ENCODE peak calls at places on chromosome 22, in seven cellular contexts. X, F, P, D, I, Z and Q are unnamed samples.
A peak's percentile ranks its signal among the peaks of the same experiment; 100 is the strongest.

GRCh38 chr22:41469218-41469851 is 418 bp downstream of the ACO2 start:
- DNase-seq in X (peak; percentile 9), F (no peak), P (peak; percentile 82), D (no peak), I (peak; percentile 61), Z (no peak), Q (no peak)

GRCh38 chr22:19679476-19680099 is 34.7 kb upstream of the SEPTIN5 start:
- DNase-seq in X (no peak), F (no peak), P (peak; percentile 37), D (no peak), I (no peak), Z (no peak), Q (peak; percentile 24)

GRCh38 chr22:38866399-38867123 is 5.5 kb downstream of the CBX6 start:
- DNase-seq in X (no peak), F (no peak), P (no peak), D (no peak), I (no peak), Z (no peak), Q (no peak)

GRCh38 chr22:20396639-20397038 is 2.7 kb downstream of the ZNF74 start:
- DNase-seq in X (peak; percentile 42), F (peak; percentile 21), P (no peak), D (no peak), I (no peak), Z (no peak), Q (no peak)

GRCh38 chr22:22366478-22366988 is 121.9 kb downstream of the VPREB1 start:
- DNase-seq in X (no peak), F (no peak), P (no peak), D (no peak), I (no peak), Z (no peak), Q (no peak)

GRCh38 chr22:33438273-33438672 is 380.1 kb upstream of the SYN3 start:
- DNase-seq in X (peak; percentile 77), F (peak; percentile 74), P (no peak), D (peak; percentile 36), I (no peak), Z (peak; percentile 88), Q (peak; percentile 58)

GRCh38 chr22:36193171-36193570 is 8.4 kb downstream of the APOL4 start:
- DNase-seq in X (no peak), F (no peak), P (no peak), D (no peak), I (no peak), Z (no peak), Q (no peak)

GRCh38 chr22:19914201-19914943 is 27.2 kb upstream of the COMT start:
- DNase-seq in X (no peak), F (no peak), P (no peak), D (no peak), I (no peak), Z (no peak), Q (no peak)

GRCh38 chr22:25736378-25737011 is 5.5 kb upstream of the MYO18B start:
- DNase-seq in X (no peak), F (no peak), P (no peak), D (no peak), I (no peak), Z (no peak), Q (no peak)

GRCh38 chr22:23270212-23270733 is 90.0 kb downstream of the BCR start:
- DNase-seq in X (peak; percentile 24), F (no peak), P (no peak), D (no peak), I (no peak), Z (no peak), Q (no peak)

GRCh38 chr22:50537765-50538164 is 7.9 kb upstream of the KLHDC7B start:
- DNase-seq in X (no peak), F (no peak), P (no peak), D (no peak), I (no peak), Z (no peak), Q (no peak)

GRCh38 chr22:29710193-29710592 is 9.6 kb upstream of the CABP7 start:
- DNase-seq in X (no peak), F (no peak), P (no peak), D (no peak), I (no peak), Z (no peak), Q (no peak)

GRCh38 chr22:50599816-50600454 is 658 bp upstream of the MAPK8IP2 start:
- DNase-seq in X (peak; percentile 38), F (no peak), P (peak; percentile 51), D (no peak), I (peak; percentile 29), Z (no peak), Q (peak; percentile 47)

GRCh38 chr22:23383491-23384450 is 196.3 kb downstream of the IGLL1 start:
- DNase-seq in X (peak; percentile 17), F (no peak), P (no peak), D (no peak), I (no peak), Z (no peak), Q (no peak)

GRCh38 chr22:35337932-35338331 is 38.2 kb downstream of the TOM1 start:
- DNase-seq in X (no peak), F (no peak), P (no peak), D (no peak), I (no peak), Z (no peak), Q (no peak)

DNA sequence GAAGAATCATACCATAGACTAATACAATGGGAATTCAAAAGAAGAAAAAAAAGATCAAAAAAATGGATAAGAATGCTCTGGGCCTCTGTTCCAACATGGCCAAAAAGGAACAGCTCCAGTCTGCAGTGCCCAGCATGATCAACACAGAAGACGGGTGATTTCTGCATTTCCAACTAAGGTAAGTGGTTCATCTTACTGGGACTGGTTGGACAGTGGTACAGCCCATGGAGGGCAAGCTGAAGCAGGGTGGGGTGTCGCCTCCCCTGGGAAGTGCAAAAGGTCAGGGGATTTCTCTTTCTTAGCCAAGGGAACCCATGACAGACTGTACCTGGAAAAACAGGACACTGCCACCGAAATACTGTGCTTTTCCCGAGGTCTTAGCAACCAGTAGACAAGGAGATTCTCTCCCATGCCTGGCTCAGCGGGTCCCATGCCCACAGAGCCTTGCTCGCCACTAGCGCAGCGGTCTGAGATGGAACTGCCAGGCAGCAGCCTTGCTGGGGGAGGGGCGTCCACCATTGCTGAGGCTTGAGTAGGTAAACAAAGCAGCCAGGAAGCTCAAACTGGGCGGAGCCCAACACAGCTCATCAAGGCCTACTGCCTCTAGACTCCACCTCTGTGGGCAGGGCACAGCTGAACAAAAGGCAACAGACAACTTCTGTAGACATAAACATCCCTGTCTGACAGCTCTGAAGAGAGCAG is 428.4 kb downstream of the MN1 start:
- DNase-seq in X (peak; percentile 33), F (no peak), P (peak; percentile 86), D (no peak), I (no peak), Z (no peak), Q (peak; percentile 78)
- TF ChIP-seq CTCF in X (no peak), F (no peak), P (no peak), D (no peak), I (no peak), Z (no peak), Q (peak; percentile 31)

GRCh38 chr22:37199839-37200161 is 11.8 kb upstream of the C1QTNF6 start:
- DNase-seq in X (no peak), F (no peak), P (peak; percentile 70), D (no peak), I (no peak), Z (no peak), Q (no peak)
- H3K4me3 ChIP-seq in X (peak overlapping the region; percentile 37), F (no peak overlapping the region), P (peak overlapping the region; percentile 43), D (peak overlapping the region; percentile 47), I (no peak overlapping the region), Z (no peak overlapping the region), Q (peak overlapping the region; percentile 84)

GRCh38 chr22:17893900-17894299 is 119.6 kb upstream of the BID start:
- DNase-seq in X (no peak), F (no peak), P (peak; percentile 78), D (no peak), I (no peak), Z (no peak), Q (no peak)

GRCh38 chr22:17897411-17897810 is 123.1 kb upstream of the BID start:
- DNase-seq in X (no peak), F (no peak), P (no peak), D (no peak), I (no peak), Z (no peak), Q (no peak)

GRCh38 chr22:17897864-17898263 is 123.6 kb upstream of the BID start:
- DNase-seq in X (no peak), F (no peak), P (no peak), D (no peak), I (no peak), Z (no peak), Q (no peak)

GRCh38 chr22:17898375-17898774 is 124.1 kb upstream of the BID start:
- DNase-seq in X (no peak), F (no peak), P (no peak), D (no peak), I (no peak), Z (no peak), Q (no peak)

DNA sequence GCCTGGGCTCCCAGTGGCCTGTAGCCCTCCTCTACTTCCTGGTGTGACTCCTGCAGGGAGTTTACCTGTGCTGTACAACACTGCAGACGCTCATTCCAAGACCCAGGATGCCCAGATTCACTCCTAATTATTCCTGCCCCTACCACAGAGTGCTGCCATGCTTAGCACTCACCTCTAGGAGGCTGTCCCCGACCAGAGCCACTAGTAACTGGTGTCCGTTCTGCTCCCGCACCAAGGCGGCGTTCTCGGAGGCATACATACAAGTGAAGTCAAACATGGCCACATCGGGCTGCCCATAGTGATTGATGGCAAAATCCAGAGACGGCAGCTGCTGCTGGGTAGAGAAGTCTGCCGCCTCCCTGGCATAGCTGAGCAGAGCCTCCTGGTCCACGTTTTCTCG is 122.3 kb upstream of the BID start:
- DNase-seq in X (peak; percentile 26), F (no peak), P (no peak), D (no peak), I (no peak), Z (no peak), Q (no peak)
- TF ChIP-seq CTCF in X (peak; percentile 63), F (peak; percentile 44), P (no peak), D (peak; percentile 56), I (no peak), Z (peak; percentile 33), Q (peak; percentile 36)

GRCh38 chr22:46052801-46053562 is 76.0 kb upstream of the WNT7B start:
- DNase-seq in X (peak; percentile 55), F (no peak), P (peak; percentile 71), D (no peak), I (peak; percentile 81), Z (no peak), Q (peak; percentile 66)
- H3K4me3 ChIP-seq in X (peak overlapping the region; percentile 69), F (peak overlapping the region; percentile 75), P (peak overlapping the region; percentile 62), D (peak overlapping the region; percentile 64), I (peak overlapping the region; percentile 73), Z (peak overlapping the region; percentile 74), Q (peak overlapping the region; percentile 68)